ENCODE peak calls at places on chromosomes 12 and 14, in five cellular contexts. B is GM23338, T is fibroblast of the aortic adventitia, L is heart right ventricle, C is fibroblast of pulmonary artery. O is an unnamed sample.

GRCh38 chr12:50765325-50765911 is 1.5 kb downstream of the ATF1 start:
- DNase-seq in C (peak; percentile 58), L (peak; percentile 41), T (peak; percentile 60), B (peak; percentile 71), O (peak; percentile 29)

GRCh38 chr12:6701078-6701768 is 608 bp upstream of the PIANP start:
- DNase-seq in L (no peak), B (peak; percentile 42), T (no peak), C (no peak), O (no peak)

GRCh38 chr14:67668559-67668958 is 5.9 kb downstream of the VTI1B start:
- DNase-seq in B (no peak), L (no peak), C (no peak), T (no peak), O (no peak)

GRCh38 chr12:96719671-96720362 is 187.2 kb upstream of the NEDD1 start:
- DNase-seq in L (no peak), C (peak; percentile 23), B (peak; percentile 11), T (peak; percentile 25), O (peak; percentile 19)

GRCh38 chr12:108805136-108805535 is 52.2 kb downstream of the SSH1 start:
- DNase-seq in T (peak; percentile 76), B (no peak), L (no peak), C (peak; percentile 52), O (no peak)

GRCh38 chr12:82517808-82518207 is 159.5 kb downstream of the METTL25 start:
- DNase-seq in B (peak; percentile 47), T (no peak), C (no peak), L (no peak), O (peak; percentile 21)

GRCh38 chr12:31326689-31327659 is 1.0 kb upstream of the SINHCAF start:
- DNase-seq in B (no peak), L (peak; percentile 9), T (peak; percentile 32), C (peak; percentile 33), O (no peak)

GRCh38 chr12:32179011-32179395 is 72.4 kb downstream of the BICD1 start:
- DNase-seq in L (no peak), C (no peak), B (no peak), T (no peak), O (no peak)

GRCh38 chr14:103460415-103460814 is 62.2 kb downstream of the CKB start:
- DNase-seq in C (no peak), B (no peak), L (no peak), T (no peak), O (no peak)

GRCh38 chr12:115572440-115572839 is 705.1 kb downstream of the MED13L start:
- DNase-seq in B (peak; percentile 5), T (peak; percentile 31), L (no peak), C (peak; percentile 34), O (no peak)

GRCh38 chr14:67566908-67567307 is 33.2 kb downstream of the PIGH start:
- DNase-seq in L (no peak), C (peak; percentile 23), B (no peak), T (peak; percentile 31), O (no peak)

GRCh38 chr14:76337619-76338545 is 38.1 kb upstream of the ESRRB start:
- DNase-seq in L (no peak), C (peak; percentile 5), T (peak; percentile 15), B (no peak), O (no peak)

GRCh38 chr14:94476018-94476417 is at the start of gene SERPINA9:
- DNase-seq in C (no peak), L (no peak), B (no peak), T (no peak), O (no peak)

GRCh38 chr12:69661386-69661785 is 37.7 kb downstream of the BEST3 start:
- DNase-seq in L (no peak), C (no peak), T (no peak), B (no peak), O (no peak)

GRCh38 chr12:96236221-96236822 is 42.1 kb downstream of the ELK3 start:
- DNase-seq in B (no peak), C (peak; percentile 75), L (peak; percentile 51), T (peak; percentile 94), O (no peak)

GRCh38 chr12:42585846-42586226 is 3.7 kb downstream of the PRICKLE1 start:
- DNase-seq in T (no peak), L (no peak), C (no peak), B (no peak), O (no peak)

GRCh38 chr14:75578786-75579781 is 664 bp downstream of the FLVCR2 start:
- DNase-seq in L (peak; percentile 30), C (peak; percentile 50), B (no peak), T (no peak), O (peak; percentile 14)

GRCh38 chr14:64727551-64728071 is 23.4 kb downstream of the PLEKHG3 start:
- DNase-seq in L (no peak), T (no peak), B (no peak), C (no peak), O (no peak)

GRCh38 chr12:132259364-132259871 is 70.0 kb downstream of the GALNT9 start:
- DNase-seq in T (no peak), C (no peak), L (no peak), B (no peak), O (no peak)

GRCh38 chr12:113333877-113334785 is 778 bp downstream of the SLC8B1 start:
- DNase-seq in T (peak; percentile 5), C (no peak), L (no peak), B (no peak), O (peak; percentile 12)

GRCh38 chr12:11508699-11509098 is 113.3 kb upstream of the PRB2 start:
- DNase-seq in C (peak; percentile 10), L (no peak), B (peak; percentile 38), T (no peak), O (no peak)

GRCh38 chr14:50821471-50822464 is 9.2 kb downstream of the NIN start:
- DNase-seq in C (no peak), T (no peak), L (no peak), B (peak; percentile 55), O (no peak)

GRCh38 chr14:106845286-106846087 is 1319.1 kb downstream of the TMEM121 start:
- DNase-seq in B (no peak), T (no peak), L (no peak), C (no peak), O (peak; percentile 92)

GRCh38 chr12:119463211-119463914 is 128.8 kb downstream of the CCDC60 start:
- DNase-seq in T (no peak), B (no peak), C (no peak), L (no peak), O (no peak)

GRCh38 chr12:131063427-131063826 is 109.7 kb downstream of the ADGRD1 start:
- DNase-seq in C (no peak), L (no peak), T (no peak), B (no peak), O (no peak)
- TF ChIP-seq CTCF in C (no peak), L (no peak), T (no peak), B (no peak), O (no peak)

GRCh38 chr12:53501615-53502181 is 615 bp downstream of the TARBP2 start:
- DNase-seq in B (no peak), C (no peak), T (no peak), L (no peak), O (no peak)

GRCh38 chr12:53502331-53502730 is 1.2 kb downstream of the TARBP2 start:
- DNase-seq in L (no peak), B (no peak), C (peak; percentile 70), T (peak; percentile 86), O (no peak)

GRCh38 chr12:53500119-53500775 is 836 bp upstream of the TARBP2 start:
- DNase-seq in T (peak; percentile 91), C (peak; percentile 93), L (peak; percentile 53), B (peak; percentile 40), O (no peak)

GRCh38 chr12:53499261-53500118 is at the start of gene MAP3K12:
- DNase-seq in T (peak; percentile 54), C (peak; percentile 75), L (peak; percentile 69), B (peak; percentile 86), O (peak; percentile 32)

DNA sequence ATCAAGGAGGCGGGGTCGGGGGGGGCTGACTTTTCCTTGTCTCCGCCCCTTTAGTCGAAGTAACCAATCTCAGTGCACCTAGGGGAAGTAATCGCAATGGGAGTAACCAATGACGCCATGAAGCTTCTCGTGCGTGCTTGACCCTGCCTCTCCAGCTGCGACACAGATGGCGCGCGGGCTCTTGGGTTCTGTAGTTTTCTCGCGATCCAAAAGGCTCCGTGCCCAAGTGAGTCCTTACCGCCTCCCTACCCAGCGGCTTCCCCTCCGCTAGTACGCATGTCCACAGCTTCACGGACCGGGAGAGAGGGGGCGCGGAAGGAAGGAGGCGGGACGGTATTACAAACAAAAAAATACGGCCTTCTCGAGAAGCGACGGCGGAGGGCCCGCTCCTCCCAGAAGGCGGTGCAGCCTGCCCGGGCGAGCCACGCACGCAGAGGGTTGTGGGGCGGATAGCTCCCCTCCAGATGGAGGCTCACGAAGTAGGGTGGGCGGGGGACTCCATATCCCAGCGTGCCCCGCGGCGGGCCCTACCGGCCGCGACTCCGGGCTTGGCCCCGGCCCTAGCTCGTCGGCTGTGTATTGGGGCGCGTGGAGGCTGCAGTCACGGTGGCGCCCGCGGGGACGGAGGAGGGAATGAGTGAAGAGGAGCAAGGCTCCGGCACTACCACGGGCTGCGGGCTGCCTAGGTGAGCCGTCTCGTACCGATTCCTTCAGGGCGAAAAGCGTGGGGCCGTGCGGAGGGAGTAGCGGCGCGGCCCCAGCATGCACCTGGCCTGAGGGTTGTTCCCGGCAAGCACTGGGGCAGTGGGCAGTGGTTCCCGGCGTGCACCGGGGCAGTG is at the start of gene TARBP2:
- DNase-seq in C (peak; percentile 100), L (peak; percentile 99), B (peak; percentile 100), T (peak; percentile 100), O (peak; percentile 93)
- TF ChIP-seq CTCF in C (no peak), L (no peak), B (no peak), T (no peak), O (no peak)

GRCh38 chr12:56080556-56081138 is 682 bp downstream of the ERBB3 start:
- DNase-seq in C (no peak), L (no peak), B (peak; percentile 80), T (no peak), O (peak; percentile 55)

GRCh38 chr12:56079729-56080555 is at the start of gene ERBB3:
- DNase-seq in B (peak; percentile 92), C (peak; percentile 77), L (peak; percentile 32), T (peak; percentile 72), O (peak; percentile 94)

GRCh38 chr12:56078427-56078826 is 1.5 kb upstream of the ERBB3 start:
- DNase-seq in T (no peak), B (peak; percentile 48), L (no peak), C (no peak), O (no peak)

GRCh38 chr12:56081393-56082347 is 1.7 kb downstream of the ERBB3 start:
- DNase-seq in B (peak; percentile 27), C (no peak), T (no peak), L (no peak), O (peak; percentile 60)

DNA sequence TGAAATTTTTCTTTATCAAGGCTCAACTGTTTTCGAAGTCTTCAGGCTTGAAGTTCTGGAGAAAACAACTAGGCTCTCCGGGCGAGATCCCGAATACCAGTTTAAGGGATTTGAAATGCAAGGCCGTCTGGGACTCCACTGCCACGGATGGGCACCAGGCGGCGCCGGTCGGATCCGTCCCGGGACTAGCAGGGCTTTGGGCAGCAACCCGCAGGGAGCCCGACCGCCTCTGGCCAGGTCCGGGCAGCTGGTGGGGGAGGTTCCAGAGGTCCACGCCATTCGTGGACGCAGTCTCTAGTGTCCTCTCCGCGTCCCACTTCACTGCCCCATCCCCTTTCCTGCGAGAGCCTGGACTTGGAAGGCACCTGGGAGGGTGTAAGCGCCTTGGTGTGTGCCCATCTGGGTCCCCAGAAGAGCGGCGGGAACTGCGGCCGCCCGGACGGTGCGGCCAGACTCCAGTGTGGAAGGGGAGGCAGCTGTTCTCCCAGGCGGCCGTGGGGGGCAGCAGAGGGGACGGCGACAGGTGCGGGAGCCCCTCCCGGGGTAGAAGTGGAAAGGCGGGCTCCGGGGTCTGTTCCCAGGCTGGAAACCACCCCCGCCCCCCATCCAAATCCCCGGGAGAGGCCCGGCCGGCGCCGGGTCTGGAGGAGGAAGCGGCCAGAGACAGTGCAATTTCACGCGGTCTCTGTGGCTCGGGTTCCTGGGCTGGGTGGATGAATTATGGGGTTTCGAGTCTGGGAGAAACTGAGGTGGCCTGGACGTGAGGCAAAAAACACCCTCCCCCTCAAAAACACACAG is 835 bp upstream of the ERBB3 start:
- DNase-seq in T (peak; percentile 80), C (peak; percentile 86), B (peak; percentile 96), L (peak; percentile 81), O (peak; percentile 98)
- TF ChIP-seq CTCF in T (peak; percentile 87), C (peak; percentile 69), B (peak; percentile 74), L (peak; percentile 65), O (peak; percentile 66)

GRCh38 chr12:10501031-10501430 is 4.7 kb upstream of the EIF2S3B start:
- DNase-seq in C (peak; percentile 30), L (no peak), B (no peak), T (peak; percentile 28), O (no peak)
- TF ChIP-seq CTCF in C (peak; percentile 33), L (peak; percentile 17), B (no peak), T (peak; percentile 22), O (no peak)